ENCODE peak calls at places on chromosomes 7 and 10, in seven cellular contexts. J, F, T, Z, D, C and V are unnamed samples.

GRCh38 chr10:35445150-35445884 is 109.0 kb downstream of the CCNY start:
- DNase-seq in T (no peak), C (no peak), D (no peak), F (no peak), J (no peak), Z (no peak), V (no peak)

GRCh38 chr10:70856454-70856853 is 31.9 kb downstream of the PCBD1 start:
- DNase-seq in D (no peak), F (no peak), Z (no peak), C (no peak), T (no peak), J (no peak), V (no peak)

GRCh38 chr10:72133517-72133916 is 45.2 kb upstream of the SPOCK2 start:
- DNase-seq in J (no peak), Z (peak), D (no peak), T (no peak), C (no peak), F (no peak), V (no peak)

GRCh38 chr10:120824864-120825263 is 26.3 kb upstream of the WDR11 start:
- DNase-seq in D (no peak), J (no peak), C (no peak), F (peak), Z (peak), T (no peak), V (no peak)

GRCh38 chr10:91409869-91410637 is at the start of gene HECTD2:
- DNase-seq in J (peak), Z (peak), D (peak), T (peak), C (peak), F (peak), V (peak)

GRCh38 chr10:84957427-84957826 is 629.0 kb downstream of the CCSER2 start:
- DNase-seq in D (no peak), F (no peak), C (no peak), J (no peak), T (no peak), Z (no peak), V (no peak)

GRCh38 chr10:125060486-125060850 is 99.9 kb downstream of the CTBP2 start:
- DNase-seq in F (no peak), Z (no peak), D (no peak), C (no peak), T (no peak), J (no peak), V (no peak)

GRCh38 chr7:22642454-22642853 is 84.5 kb upstream of the IL6 start:
- DNase-seq in C (no peak), J (no peak), D (no peak), T (no peak), F (no peak), Z (no peak), V (no peak)

GRCh38 chr10:77801474-77802238 is 124.9 kb downstream of the DLG5 start:
- DNase-seq in C (no peak), D (peak), F (no peak), T (no peak), Z (peak), J (no peak), V (peak)

GRCh38 chr10:78365711-78366110 is 332.0 kb downstream of the RPS24 start:
- DNase-seq in F (no peak), J (no peak), T (no peak), Z (no peak), C (no peak), D (no peak), V (no peak)